ENCODE peak calls at places on chromosome 18, in eight cellular contexts. M is right lobe of liver, B is AG10803, S is HL-60, Q is upper lobe of right lung, L is hepatocyte, E is adrenal gland, J is brain microvascular endothelial cell. V is an unnamed sample.

GRCh38 chr18:77566604-77567003 is 317.0 kb downstream of the GALR1 start:
- DNase-seq in L (no peak), M (no peak), B (no peak), J (no peak), E (no peak), S (no peak), Q (no peak), V (no peak)

GRCh38 chr18:13614701-13615288 is 111.6 kb downstream of the FAM210A start:
- DNase-seq in Q (no peak), E (no peak), J (no peak), M (no peak), L (no peak), B (no peak), S (no peak), V (no peak)

GRCh38 chr18:38525039-38525438 is 959.4 kb upstream of the CELF4 start:
- DNase-seq in Q (no peak), M (no peak), E (no peak), L (no peak), J (no peak), S (no peak), B (no peak), V (no peak)

GRCh38 chr18:58392336-58393000 is 236.4 kb downstream of the ALPK2 start:
- DNase-seq in J (peak; percentile 19), S (no peak), B (peak; percentile 72), Q (no peak), L (peak; percentile 28), E (no peak), M (no peak), V (no peak)

GRCh38 chr18:25605322-25605721 is 253.4 kb upstream of the ZNF521 start:
- DNase-seq in L (no peak), J (no peak), E (no peak), S (no peak), B (no peak), M (no peak), Q (no peak), V (no peak)

GRCh38 chr18:61322265-61322873 is 10.9 kb upstream of the CDH20 start:
- DNase-seq in M (peak; percentile 53), Q (peak; percentile 65), L (peak; percentile 83), B (peak; percentile 50), S (peak; percentile 64), J (peak; percentile 64), E (peak; percentile 55), V (peak; percentile 3)

GRCh38 chr18:33560686-33561370 is 17.2 kb upstream of the ASXL3 start:
- DNase-seq in E (no peak), L (peak; percentile 55), Q (no peak), S (no peak), J (peak; percentile 70), B (peak; percentile 34), M (no peak), V (no peak)

GRCh38 chr18:26734760-26735159 is 130.7 kb downstream of the AQP4 start:
- DNase-seq in B (no peak), J (no peak), E (no peak), M (no peak), S (no peak), L (no peak), Q (no peak), V (no peak)

GRCh38 chr18:44792456-44793080 is 111.9 kb downstream of the SETBP1 start:
- DNase-seq in M (no peak), E (no peak), L (no peak), J (no peak), S (no peak), Q (no peak), B (peak; percentile 28), V (no peak)

GRCh38 chr18:59929621-59930295 is 30.0 kb downstream of the PMAIP1 start:
- DNase-seq in J (no peak), L (no peak), S (no peak), E (no peak), M (no peak), Q (no peak), B (no peak), V (no peak)

GRCh38 chr18:58671941-58672565 is 788 bp downstream of the MALT1 start:
- DNase-seq in Q (no peak), E (peak; percentile 50), L (no peak), J (peak; percentile 14), B (peak; percentile 66), S (peak; percentile 70), M (no peak), V (no peak)

GRCh38 chr18:55343396-55344073 is 244.5 kb downstream of the TCF4 start:
- DNase-seq in S (no peak), B (peak; percentile 50), E (no peak), Q (no peak), M (no peak), J (no peak), L (peak; percentile 33), V (no peak)

GRCh38 chr18:54958711-54959625 is at the start of gene CCDC68:
- DNase-seq in B (no peak), M (peak; percentile 85), J (no peak), S (no peak), L (peak; percentile 75), Q (peak; percentile 87), E (no peak), V (no peak)

GRCh38 chr18:8657873-8658521 is 47.4 kb upstream of the MTCL1 start:
- DNase-seq in Q (no peak), E (no peak), L (peak; percentile 37), M (no peak), J (no peak), B (peak; percentile 53), S (no peak), V (no peak)

GRCh38 chr18:31154186-31154585 is 8.5 kb downstream of the DSC1 start:
- DNase-seq in S (no peak), E (no peak), J (no peak), M (no peak), Q (no peak), L (no peak), B (no peak), V (no peak)

DNA sequence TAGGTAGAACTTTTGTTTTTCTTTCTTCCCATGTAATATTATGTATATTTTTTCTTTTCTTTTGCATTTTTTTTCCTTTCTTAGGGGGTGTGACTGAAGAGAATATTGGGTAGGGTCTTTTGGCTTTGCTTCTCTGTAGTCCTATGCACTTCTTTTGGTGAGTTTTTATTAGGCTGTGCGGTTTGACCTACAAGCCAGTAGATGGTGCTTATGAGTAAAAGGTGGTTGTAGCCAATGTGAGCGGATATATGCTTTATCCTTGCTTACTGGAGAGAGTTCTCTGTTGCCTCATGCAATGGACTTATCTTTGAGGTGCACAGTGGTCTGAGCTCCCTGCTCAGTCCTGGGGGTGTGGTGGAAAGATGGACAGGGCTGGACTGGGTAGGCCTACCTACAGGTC is 52.7 kb downstream of the DSEL start:
- DNase-seq in J (no peak), E (no peak), L (peak; percentile 11), B (no peak), S (no peak), M (no peak), Q (no peak), V (no peak)
- TF ChIP-seq CTCF in J (peak; percentile 27), E (no peak), L (peak; percentile 20), B (peak; percentile 2), S (peak; percentile 27), M (no peak), Q (no peak), V (peak; percentile 33)

DNA sequence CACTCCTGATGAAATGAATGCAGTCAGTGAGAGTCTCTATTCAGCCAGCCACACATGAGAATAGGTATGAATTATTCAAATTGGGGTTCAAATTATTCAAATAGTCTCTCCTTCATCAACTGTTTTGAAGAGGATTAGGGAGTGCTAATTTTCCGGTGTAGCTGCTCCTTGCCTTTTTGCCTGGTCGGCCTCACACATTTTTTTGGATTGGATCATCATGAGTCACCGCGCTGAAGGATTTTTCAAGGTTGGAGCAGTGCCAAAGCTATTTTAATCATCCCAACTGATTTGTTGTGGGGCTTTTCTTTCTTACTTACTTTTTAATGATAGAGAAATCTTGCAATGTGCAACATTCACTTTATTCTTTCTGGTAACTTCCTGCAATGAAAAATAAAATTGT is 2.4 kb upstream of the DTNA start:
- DNase-seq in B (peak; percentile 90), Q (no peak), E (peak; percentile 70), J (peak; percentile 90), S (no peak), L (peak; percentile 77), M (no peak), V (no peak)
- H3K4me3 ChIP-seq in B (no peak overlapping the region), Q (no peak overlapping the region), E (no peak overlapping the region), J (no peak overlapping the region), S (no peak overlapping the region), L (no peak overlapping the region), M (no peak overlapping the region), V (no peak overlapping the region)

DNA sequence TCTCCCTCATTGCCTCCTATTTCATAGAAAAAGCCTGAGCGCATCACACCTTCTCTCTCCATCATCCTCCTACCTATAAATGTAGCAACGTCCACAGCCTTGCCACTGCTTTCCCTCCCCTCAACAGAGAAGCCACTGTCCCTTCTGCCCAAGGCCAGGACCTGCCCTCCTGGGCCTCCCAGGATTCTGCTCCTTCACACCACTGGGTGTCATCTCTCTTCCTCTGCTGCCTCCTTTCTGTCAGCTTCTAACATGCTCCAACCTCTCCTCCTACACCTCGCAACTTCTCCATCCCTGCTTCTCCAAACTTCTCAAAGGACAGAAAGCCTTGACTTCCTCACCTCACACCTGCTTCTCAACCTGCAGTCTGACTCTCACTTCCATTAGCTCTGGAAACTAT is 21.2 kb upstream of the ME2 start:
- DNase-seq in Q (no peak), J (no peak), S (no peak), E (no peak), B (no peak), L (no peak), M (no peak), V (no peak)
- TF ChIP-seq CTCF in Q (no peak), J (peak; percentile 11), S (no peak), E (no peak), B (peak; percentile 15), L (no peak), M (no peak), V (no peak)

GRCh38 chr18:2572892-2573291 is 1.5 kb downstream of the NDC80 start:
- DNase-seq in L (no peak), Q (no peak), M (no peak), E (no peak), B (no peak), S (no peak), J (no peak), V (no peak)
- H3K4me3 ChIP-seq in L (no peak overlapping the region), Q (no peak overlapping the region), M (no peak overlapping the region), E (no peak overlapping the region), B (peak overlapping the region; percentile 89), S (peak overlapping the region; percentile 81), J (peak overlapping the region; percentile 87), V (peak overlapping the region; percentile 90)

DNA sequence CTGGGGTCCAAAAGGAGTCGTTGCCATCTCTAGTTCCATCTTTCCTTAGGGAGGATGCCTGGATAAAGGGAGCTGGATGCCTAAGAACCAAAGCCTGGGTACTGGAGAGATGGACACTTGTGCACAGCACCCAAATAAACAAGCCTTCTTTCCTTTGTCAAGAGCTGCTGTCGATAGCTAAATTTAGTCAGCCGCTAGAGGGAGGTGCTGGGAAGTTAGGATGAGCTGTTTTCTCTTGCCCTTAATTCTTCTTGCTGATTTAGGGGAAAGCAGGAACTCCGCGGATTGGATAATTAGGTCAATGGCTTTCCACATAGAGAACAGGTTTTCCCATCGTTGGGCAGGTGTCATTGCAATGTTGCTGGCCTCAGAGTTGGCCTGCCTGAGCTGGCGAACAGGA is 30.9 kb upstream of the SERPINB12 start:
- DNase-seq in S (peak; percentile 56), B (peak; percentile 57), E (peak; percentile 40), M (no peak), L (peak; percentile 55), Q (no peak), J (peak; percentile 27), V (peak; percentile 52)
- TF ChIP-seq CTCF in S (no peak), B (peak; percentile 86), E (peak; percentile 16), M (peak; percentile 56), L (peak; percentile 51), Q (peak; percentile 51), J (peak; percentile 88), V (peak; percentile 84)

GRCh38 chr18:76234559-76234958 is 260.5 kb downstream of the ZNF516 start:
- DNase-seq in E (no peak), M (no peak), S (no peak), L (no peak), B (no peak), Q (no peak), J (no peak), V (no peak)
- H3K4me3 ChIP-seq in E (no peak overlapping the region), M (no peak overlapping the region), S (no peak overlapping the region), L (no peak overlapping the region), B (no peak overlapping the region), Q (no peak overlapping the region), J (no peak overlapping the region), V (no peak overlapping the region)